ENCODE peak calls at places on chromosomes 3 and 15, in five cellular contexts. S, R, V, G and U are unnamed samples.

GRCh38 chr15:84605225-84605882 is 4.5 kb downstream of the ZSCAN2 start:
- DNase-seq in S (no peak), R (peak; percentile 62), V (peak; percentile 33), G (no peak), U (no peak)

GRCh38 chr3:193928354-193929209 is 207.4 kb upstream of the HES1 start:
- DNase-seq in S (no peak), R (no peak), V (no peak), G (no peak), U (peak; percentile 11)

GRCh38 chr3:179868715-179869114 is 168.0 kb downstream of the PEX5L start:
- DNase-seq in S (no peak), R (no peak), V (no peak), G (no peak), U (no peak)

GRCh38 chr15:78841891-78842290 is 30.6 kb upstream of the ADAMTS7 start:
- DNase-seq in S (no peak), R (no peak), V (no peak), G (no peak), U (no peak)

GRCh38 chr3:51985063-51985462 is 1.7 kb downstream of the ACY1 start:
- DNase-seq in S (no peak), R (no peak), V (no peak), G (no peak), U (no peak)

GRCh38 chr15:95017950-95018349 is 786.6 kb downstream of the MCTP2 start:
- DNase-seq in S (peak; percentile 77), R (no peak), V (no peak), G (no peak), U (no peak)

GRCh38 chr3:50503504-50503903 is at the start of gene CACNA2D2:
- DNase-seq in S (peak; percentile 60), R (peak; percentile 17), V (no peak), G (no peak), U (peak; percentile 11)

GRCh38 chr3:100606894-100607512 is 2.4 kb upstream of the ADGRG7 start:
- DNase-seq in S (no peak), R (peak; percentile 50), V (no peak), G (no peak), U (no peak)

GRCh38 chr3:194768586-194768985 is 82.9 kb downstream of the FAM43A start:
- DNase-seq in S (no peak), R (no peak), V (no peak), G (no peak), U (no peak)

GRCh38 chr3:8052599-8053185 is 448.9 kb upstream of the LMCD1 start:
- DNase-seq in S (peak; percentile 27), R (no peak), V (peak; percentile 40), G (no peak), U (peak; percentile 9)

GRCh38 chr15:34359416-34359815 is 7.6 kb downstream of the LPCAT4 start:
- DNase-seq in S (no peak), R (no peak), V (no peak), G (no peak), U (no peak)

GRCh38 chr15:45476395-45476794 is 46.2 kb downstream of the SLC30A4 start:
- DNase-seq in S (no peak), R (no peak), V (no peak), G (no peak), U (no peak)

GRCh38 chr3:63351159-63352007 is 73.3 kb downstream of the SYNPR start:
- DNase-seq in S (no peak), R (peak; percentile 60), V (peak; percentile 82), G (no peak), U (peak; percentile 83)

GRCh38 chr3:149954812-149955211 is 15.9 kb downstream of the PFN2 start:
- DNase-seq in S (no peak), R (no peak), V (peak; percentile 26), G (no peak), U (no peak)

DNA sequence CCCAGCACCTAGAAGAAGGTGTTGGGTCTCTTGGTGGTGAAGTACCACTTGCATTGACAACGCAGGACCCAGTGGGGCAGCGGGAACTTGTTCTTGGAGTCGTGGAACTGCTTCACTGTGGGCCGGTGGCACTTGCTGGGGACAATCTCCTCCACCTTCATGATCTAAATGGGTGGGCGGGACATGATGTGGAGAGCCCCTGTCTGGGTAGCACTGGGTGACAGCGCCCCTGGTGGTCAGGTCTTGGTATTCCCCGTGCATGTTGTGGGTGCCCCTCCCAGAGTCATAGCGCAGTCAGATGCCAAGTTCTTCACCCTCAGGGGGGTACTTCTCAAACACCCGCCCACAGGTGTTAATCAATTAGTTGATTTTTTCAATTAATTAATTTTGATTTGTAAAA is 60.2 kb downstream of the AGBL1 start:
- DNase-seq in S (no peak), R (peak; percentile 12), V (no peak), G (no peak), U (no peak)
- TF ChIP-seq CTCF in S (no peak), R (peak; percentile 42), V (no peak), G (no peak), U (peak; percentile 8)

DNA sequence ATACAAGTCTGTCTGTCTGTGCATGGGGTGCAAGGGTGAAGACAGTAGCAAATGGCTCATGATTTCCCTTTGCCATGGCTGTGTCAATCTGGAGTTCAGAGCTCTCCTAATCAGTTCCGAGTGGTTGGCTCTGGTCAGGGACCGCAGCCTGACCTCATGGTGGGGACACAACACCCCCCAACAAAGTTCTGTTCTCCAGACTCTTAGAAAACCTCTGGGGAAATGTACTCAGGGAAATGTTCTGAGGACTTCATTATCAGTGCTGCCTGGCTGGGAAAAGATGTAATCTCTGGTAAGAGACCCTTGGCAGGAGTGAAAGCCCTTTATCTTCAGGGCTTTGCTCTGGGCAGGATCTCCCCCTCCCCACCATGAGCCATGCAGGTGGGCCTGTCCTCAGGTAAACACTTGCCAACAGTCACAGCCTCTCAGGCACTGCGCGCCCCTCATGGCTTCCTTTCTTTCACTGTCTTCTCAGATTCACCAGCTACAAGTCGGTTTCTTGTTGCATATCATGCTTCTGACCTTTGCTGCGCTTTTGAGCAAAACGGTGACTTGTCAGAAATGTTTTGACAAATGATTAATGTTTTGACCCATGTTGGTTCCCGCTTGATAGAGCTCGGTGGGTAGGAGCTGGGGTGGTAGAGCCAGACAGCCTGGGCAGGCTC is 95.5 kb downstream of the ST6GAL1 start:
- DNase-seq in S (no peak), R (peak; percentile 82), V (no peak), G (no peak), U (no peak)
- H3K4me3 ChIP-seq in S (no peak overlapping the region), R (peak overlapping the region; percentile 66), V (no peak overlapping the region), G (no peak overlapping the region), U (no peak overlapping the region)

DNA sequence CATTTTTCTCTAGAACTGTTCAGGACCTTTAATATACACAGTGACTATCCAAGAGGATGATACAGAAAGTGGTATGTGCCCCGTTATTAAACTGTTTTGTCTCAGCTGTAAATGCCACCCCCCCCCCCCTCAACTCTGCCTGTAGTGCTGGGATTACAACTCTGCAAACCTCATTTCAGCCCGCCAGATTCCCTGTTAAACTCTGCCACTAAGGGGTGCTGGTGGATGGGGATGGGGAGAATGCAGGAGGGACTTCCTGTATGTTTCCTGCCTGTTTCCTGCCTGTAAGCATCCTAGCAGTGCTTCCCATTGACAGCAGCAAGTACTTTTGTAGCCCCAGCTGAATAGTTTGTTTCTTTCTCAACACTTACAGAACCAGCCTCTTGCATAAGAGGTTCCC is 301.7 kb upstream of the RORA start:
- DNase-seq in S (no peak), R (no peak), V (peak; percentile 54), G (no peak), U (peak; percentile 36)
- TF ChIP-seq CTCF in S (no peak), R (no peak), V (peak; percentile 45), G (no peak), U (peak; percentile 49)

DNA sequence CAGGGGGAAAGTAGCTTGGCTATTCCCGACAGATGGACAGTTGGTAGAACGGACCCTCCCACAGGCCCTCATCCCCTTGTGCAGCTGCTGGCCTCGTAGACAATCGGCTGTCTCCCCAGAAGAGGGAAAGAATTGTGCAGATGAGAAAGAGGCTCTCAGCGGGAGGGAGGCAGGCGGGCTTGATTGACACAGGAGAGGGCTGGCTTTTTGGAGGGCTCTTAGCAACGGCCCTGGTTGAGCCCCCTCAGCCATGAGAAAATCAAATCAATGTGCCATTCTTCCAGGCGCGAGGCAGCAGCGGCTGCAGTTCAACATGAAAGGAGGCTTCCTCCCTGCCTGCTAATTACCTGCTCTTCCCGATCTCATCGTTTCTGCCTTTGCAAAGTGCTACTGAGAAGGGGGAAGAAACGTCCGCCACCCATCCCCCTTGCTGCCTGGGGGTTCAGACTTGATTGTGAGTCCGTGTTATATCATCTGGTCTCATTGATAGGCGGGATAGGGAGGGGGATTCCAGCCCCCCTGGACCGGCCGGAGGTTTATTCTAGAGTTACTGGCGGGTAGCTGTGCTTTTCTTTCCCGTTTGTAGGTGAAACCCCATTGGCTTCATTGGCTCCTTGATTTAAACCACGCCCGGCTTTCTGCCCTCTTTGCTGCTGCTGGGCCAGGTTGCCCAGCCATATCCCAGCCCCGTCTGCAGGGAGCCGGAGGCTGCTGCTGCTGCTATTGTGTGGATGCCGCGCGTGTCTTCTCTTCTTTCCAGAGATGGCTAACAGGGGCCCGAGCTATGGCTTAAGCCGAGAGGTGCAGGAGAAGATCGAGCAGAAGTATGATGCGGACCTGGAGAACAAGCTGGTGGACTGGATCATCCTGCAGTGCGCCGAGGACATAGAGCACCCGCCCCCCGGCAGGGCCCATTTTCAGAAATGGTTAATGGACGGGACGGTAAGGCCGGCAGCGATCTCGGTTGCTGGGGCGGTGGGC is at the start of gene TAGLN3:
- DNase-seq in S (no peak), R (peak; percentile 10), V (no peak), G (no peak), U (peak; percentile 23)
- H3K4me3 ChIP-seq in S (peak within 1 kb of the TSS; percentile 48), R (peak within 1 kb of the TSS; percentile 47), V (peak within 1 kb of the TSS; percentile 57), G (peak within 1 kb of the TSS; percentile 38), U (peak within 1 kb of the TSS; percentile 58)